ENCODE peak calls at places on chromosomes 16 and 17, in ten cellular contexts. One of them, this sample, is unnamed.

GRCh38 chr17:40714473-40714872 is 10.9 kb upstream of the KRT24 start:
- DNase-seq in neural progenitor cell: peak
- DNase-seq in tibial artery: no peak
- DNase-seq in HCT116: no peak
- DNase-seq in fibroblast of lung: no peak
- DNase-seq in thoracic aorta: no peak
- DNase-seq in AG09309: no peak
- DNase-seq in fibroblast of mammary gland: no peak
- DNase-seq in endothelial cell of umbilical vein: no peak
- DNase-seq in left ventricle myocardium inferior: no peak
- DNase-seq in this sample: no peak

GRCh38 chr17:40996829-40997228 is 2.9 kb upstream of the KRTAP3-3 start:
- DNase-seq in neural progenitor cell: no peak
- DNase-seq in tibial artery: no peak
- DNase-seq in HCT116: no peak
- DNase-seq in fibroblast of lung: no peak
- DNase-seq in thoracic aorta: no peak
- DNase-seq in AG09309: no peak
- DNase-seq in fibroblast of mammary gland: no peak
- DNase-seq in endothelial cell of umbilical vein: no peak
- DNase-seq in left ventricle myocardium inferior: no peak
- DNase-seq in this sample: no peak

GRCh38 chr16:899678-900060 is 71.1 kb downstream of the LMF1 start:
- DNase-seq in neural progenitor cell: no peak
- DNase-seq in tibial artery: no peak
- DNase-seq in HCT116: no peak
- DNase-seq in fibroblast of lung: no peak
- DNase-seq in thoracic aorta: no peak
- DNase-seq in AG09309: no peak
- DNase-seq in fibroblast of mammary gland: no peak
- DNase-seq in endothelial cell of umbilical vein: no peak
- DNase-seq in left ventricle myocardium inferior: no peak
- DNase-seq in this sample: no peak

GRCh38 chr17:75394332-75394918 is 11.1 kb downstream of the GRB2 start:
- DNase-seq in neural progenitor cell: no peak
- DNase-seq in tibial artery: no peak
- DNase-seq in HCT116: no peak
- DNase-seq in fibroblast of lung: no peak
- DNase-seq in thoracic aorta: no peak
- DNase-seq in AG09309: no peak
- DNase-seq in fibroblast of mammary gland: no peak
- DNase-seq in endothelial cell of umbilical vein: no peak
- DNase-seq in left ventricle myocardium inferior: no peak
- DNase-seq in this sample: no peak

GRCh38 chr16:17101646-17102045 is 369.1 kb downstream of the XYLT1 start:
- DNase-seq in neural progenitor cell: peak
- DNase-seq in tibial artery: no peak
- DNase-seq in HCT116: peak
- DNase-seq in fibroblast of lung: no peak
- DNase-seq in thoracic aorta: no peak
- DNase-seq in AG09309: no peak
- DNase-seq in fibroblast of mammary gland: peak
- DNase-seq in endothelial cell of umbilical vein: no peak
- DNase-seq in left ventricle myocardium inferior: no peak
- DNase-seq in this sample: peak

GRCh38 chr16:56107944-56108583 is 83.2 kb upstream of the GNAO1 start:
- DNase-seq in neural progenitor cell: no peak
- DNase-seq in tibial artery: no peak
- DNase-seq in HCT116: no peak
- DNase-seq in fibroblast of lung: no peak
- DNase-seq in thoracic aorta: no peak
- DNase-seq in AG09309: no peak
- DNase-seq in fibroblast of mammary gland: no peak
- DNase-seq in endothelial cell of umbilical vein: no peak
- DNase-seq in left ventricle myocardium inferior: no peak
- DNase-seq in this sample: no peak

GRCh38 chr17:76805319-76805718 is 62.9 kb upstream of the MGAT5B start:
- DNase-seq in neural progenitor cell: no peak
- DNase-seq in tibial artery: no peak
- DNase-seq in HCT116: no peak
- DNase-seq in fibroblast of lung: peak
- DNase-seq in thoracic aorta: no peak
- DNase-seq in AG09309: peak
- DNase-seq in fibroblast of mammary gland: peak
- DNase-seq in endothelial cell of umbilical vein: no peak
- DNase-seq in left ventricle myocardium inferior: no peak
- DNase-seq in this sample: peak

GRCh38 chr16:88569614-88569984 is 604 bp upstream of the ZC3H18 start:
- DNase-seq in neural progenitor cell: peak
- DNase-seq in tibial artery: no peak
- DNase-seq in HCT116: no peak
- DNase-seq in fibroblast of lung: no peak
- DNase-seq in thoracic aorta: no peak
- DNase-seq in AG09309: no peak
- DNase-seq in fibroblast of mammary gland: peak
- DNase-seq in endothelial cell of umbilical vein: no peak
- DNase-seq in left ventricle myocardium inferior: peak
- DNase-seq in this sample: peak

GRCh38 chr17:61245706-61246135 is 153.9 kb upstream of the TBX2 start:
- DNase-seq in neural progenitor cell: no peak
- DNase-seq in tibial artery: no peak
- DNase-seq in HCT116: no peak
- DNase-seq in fibroblast of lung: no peak
- DNase-seq in thoracic aorta: no peak
- DNase-seq in AG09309: no peak
- DNase-seq in fibroblast of mammary gland: no peak
- DNase-seq in endothelial cell of umbilical vein: no peak
- DNase-seq in left ventricle myocardium inferior: no peak
- DNase-seq in this sample: no peak

GRCh38 chr16:77669057-77669456 is 53.3 kb upstream of the NUDT7 start:
- DNase-seq in neural progenitor cell: no peak
- DNase-seq in tibial artery: no peak
- DNase-seq in HCT116: no peak
- DNase-seq in fibroblast of lung: no peak
- DNase-seq in thoracic aorta: no peak
- DNase-seq in AG09309: no peak
- DNase-seq in fibroblast of mammary gland: no peak
- DNase-seq in endothelial cell of umbilical vein: no peak
- DNase-seq in left ventricle myocardium inferior: no peak
- DNase-seq in this sample: no peak

GRCh38 chr17:7825206-7825980 is 8.6 kb upstream of the KDM6B start:
- DNase-seq in neural progenitor cell: peak
- DNase-seq in tibial artery: no peak
- DNase-seq in HCT116: no peak
- DNase-seq in fibroblast of lung: no peak
- DNase-seq in thoracic aorta: no peak
- DNase-seq in AG09309: no peak
- DNase-seq in fibroblast of mammary gland: no peak
- DNase-seq in endothelial cell of umbilical vein: no peak
- DNase-seq in left ventricle myocardium inferior: no peak
- DNase-seq in this sample: peak

DNA sequence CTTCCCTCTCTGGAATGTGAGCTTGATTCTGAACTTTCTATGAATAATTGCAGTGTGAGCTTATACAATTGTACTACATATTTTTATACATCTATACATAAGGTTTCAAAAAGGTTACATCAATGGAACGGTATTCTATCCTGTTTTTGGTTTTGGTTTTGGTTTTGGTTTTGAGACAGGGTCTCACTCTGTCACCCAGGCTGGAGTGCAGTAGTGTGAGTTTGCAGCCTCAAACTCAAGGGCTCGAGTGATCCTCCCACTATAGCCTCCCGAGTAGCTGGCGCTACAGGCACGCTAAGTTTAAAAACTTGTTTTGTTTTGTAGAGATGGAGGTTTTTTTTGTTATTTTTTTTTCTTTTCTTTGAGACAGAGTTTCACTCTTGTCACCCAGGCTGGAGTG is 1.1 kb downstream of the CTRB1 start:
- DNase-seq in neural progenitor cell: no peak
- DNase-seq in tibial artery: no peak
- DNase-seq in HCT116: no peak
- DNase-seq in fibroblast of lung: no peak
- DNase-seq in thoracic aorta: no peak
- DNase-seq in AG09309: no peak
- DNase-seq in fibroblast of mammary gland: no peak
- DNase-seq in endothelial cell of umbilical vein: no peak
- DNase-seq in left ventricle myocardium inferior: no peak
- DNase-seq in this sample: no peak
- TF ChIP-seq CTCF in neural progenitor cell: no peak
- TF ChIP-seq CTCF in tibial artery: no peak
- TF ChIP-seq CTCF in HCT116: no peak
- TF ChIP-seq CTCF in fibroblast of lung: no peak
- TF ChIP-seq CTCF in thoracic aorta: no peak
- TF ChIP-seq CTCF in AG09309: no peak
- TF ChIP-seq CTCF in fibroblast of mammary gland: no peak
- TF ChIP-seq CTCF in endothelial cell of umbilical vein: no peak
- TF ChIP-seq CTCF in left ventricle myocardium inferior: no peak
- TF ChIP-seq CTCF in this sample: no peak

GRCh38 chr16:87492241-87492635 is 586 bp downstream of the ZCCHC14 start:
- DNase-seq in neural progenitor cell: no peak
- DNase-seq in tibial artery: no peak
- DNase-seq in HCT116: no peak
- DNase-seq in fibroblast of lung: no peak
- DNase-seq in thoracic aorta: no peak
- DNase-seq in AG09309: no peak
- DNase-seq in fibroblast of mammary gland: no peak
- DNase-seq in endothelial cell of umbilical vein: no peak
- DNase-seq in left ventricle myocardium inferior: no peak
- DNase-seq in this sample: no peak
- H3K4me3 ChIP-seq in neural progenitor cell: peak
- H3K4me3 ChIP-seq in tibial artery: peak
- H3K4me3 ChIP-seq in HCT116: peak
- H3K4me3 ChIP-seq in fibroblast of lung: no peak
- H3K4me3 ChIP-seq in thoracic aorta: peak
- H3K4me3 ChIP-seq in AG09309: peak
- H3K4me3 ChIP-seq in fibroblast of mammary gland: peak
- H3K4me3 ChIP-seq in endothelial cell of umbilical vein: no peak
- H3K4me3 ChIP-seq in left ventricle myocardium inferior: peak
- H3K4me3 ChIP-seq in this sample: peak

GRCh38 chr17:43873091-43873490 is 26.1 kb downstream of the CD300LG start:
- DNase-seq in neural progenitor cell: no peak
- DNase-seq in tibial artery: no peak
- DNase-seq in HCT116: no peak
- DNase-seq in fibroblast of lung: no peak
- DNase-seq in thoracic aorta: no peak
- DNase-seq in AG09309: no peak
- DNase-seq in fibroblast of mammary gland: no peak
- DNase-seq in endothelial cell of umbilical vein: no peak
- DNase-seq in left ventricle myocardium inferior: no peak
- DNase-seq in this sample: no peak
- TF ChIP-seq CTCF in neural progenitor cell: peak
- TF ChIP-seq CTCF in tibial artery: no peak
- TF ChIP-seq CTCF in HCT116: no peak
- TF ChIP-seq CTCF in fibroblast of lung: no peak
- TF ChIP-seq CTCF in thoracic aorta: no peak
- TF ChIP-seq CTCF in AG09309: no peak
- TF ChIP-seq CTCF in fibroblast of mammary gland: no peak
- TF ChIP-seq CTCF in endothelial cell of umbilical vein: no peak
- TF ChIP-seq CTCF in left ventricle myocardium inferior: no peak
- TF ChIP-seq CTCF in this sample: no peak

DNA sequence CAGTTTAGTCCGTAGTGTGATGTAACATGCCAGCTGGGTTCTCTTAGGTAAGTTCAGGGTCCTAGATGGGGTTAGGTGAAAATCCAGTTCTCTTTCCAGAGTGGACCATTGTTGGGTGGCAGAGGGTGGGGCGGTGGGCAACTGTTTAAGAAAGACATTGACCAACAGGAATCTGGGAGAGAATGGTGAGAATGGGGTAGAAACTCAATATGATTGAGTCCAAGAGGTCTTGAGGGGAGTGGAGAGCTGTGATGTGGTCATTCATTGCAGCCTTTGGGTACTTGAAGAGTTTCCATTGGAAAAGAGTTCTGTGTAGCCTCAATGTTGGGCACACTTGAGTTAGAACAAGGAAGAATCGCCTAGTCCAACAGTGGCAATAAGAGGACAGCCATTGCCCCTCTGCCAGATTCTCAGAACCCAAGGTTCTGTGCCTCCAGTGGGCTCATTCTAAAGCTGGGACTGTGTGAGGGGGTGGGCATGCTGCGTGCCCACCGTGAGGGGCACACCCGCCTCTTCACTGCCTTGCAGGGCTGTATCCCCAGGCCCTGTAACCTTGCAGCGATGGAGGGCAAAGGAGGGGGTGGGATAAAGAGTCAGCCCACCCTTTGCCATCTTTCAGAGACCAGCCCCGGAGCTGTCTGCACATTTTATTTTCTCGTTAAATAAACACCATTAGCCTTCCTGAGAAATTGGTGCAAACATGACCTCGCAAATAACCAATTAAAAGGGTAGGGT is 208.1 kb downstream of the CCDC182 start:
- DNase-seq in neural progenitor cell: no peak
- DNase-seq in tibial artery: no peak
- DNase-seq in HCT116: no peak
- DNase-seq in fibroblast of lung: no peak
- DNase-seq in thoracic aorta: no peak
- DNase-seq in AG09309: no peak
- DNase-seq in fibroblast of mammary gland: no peak
- DNase-seq in endothelial cell of umbilical vein: no peak
- DNase-seq in left ventricle myocardium inferior: no peak
- DNase-seq in this sample: no peak
- H3K4me3 ChIP-seq in neural progenitor cell: no peak
- H3K4me3 ChIP-seq in tibial artery: no peak
- H3K4me3 ChIP-seq in HCT116: no peak
- H3K4me3 ChIP-seq in fibroblast of lung: no peak
- H3K4me3 ChIP-seq in thoracic aorta: no peak
- H3K4me3 ChIP-seq in AG09309: no peak
- H3K4me3 ChIP-seq in fibroblast of mammary gland: no peak
- H3K4me3 ChIP-seq in endothelial cell of umbilical vein: no peak
- H3K4me3 ChIP-seq in left ventricle myocardium inferior: no peak
- H3K4me3 ChIP-seq in this sample: no peak

DNA sequence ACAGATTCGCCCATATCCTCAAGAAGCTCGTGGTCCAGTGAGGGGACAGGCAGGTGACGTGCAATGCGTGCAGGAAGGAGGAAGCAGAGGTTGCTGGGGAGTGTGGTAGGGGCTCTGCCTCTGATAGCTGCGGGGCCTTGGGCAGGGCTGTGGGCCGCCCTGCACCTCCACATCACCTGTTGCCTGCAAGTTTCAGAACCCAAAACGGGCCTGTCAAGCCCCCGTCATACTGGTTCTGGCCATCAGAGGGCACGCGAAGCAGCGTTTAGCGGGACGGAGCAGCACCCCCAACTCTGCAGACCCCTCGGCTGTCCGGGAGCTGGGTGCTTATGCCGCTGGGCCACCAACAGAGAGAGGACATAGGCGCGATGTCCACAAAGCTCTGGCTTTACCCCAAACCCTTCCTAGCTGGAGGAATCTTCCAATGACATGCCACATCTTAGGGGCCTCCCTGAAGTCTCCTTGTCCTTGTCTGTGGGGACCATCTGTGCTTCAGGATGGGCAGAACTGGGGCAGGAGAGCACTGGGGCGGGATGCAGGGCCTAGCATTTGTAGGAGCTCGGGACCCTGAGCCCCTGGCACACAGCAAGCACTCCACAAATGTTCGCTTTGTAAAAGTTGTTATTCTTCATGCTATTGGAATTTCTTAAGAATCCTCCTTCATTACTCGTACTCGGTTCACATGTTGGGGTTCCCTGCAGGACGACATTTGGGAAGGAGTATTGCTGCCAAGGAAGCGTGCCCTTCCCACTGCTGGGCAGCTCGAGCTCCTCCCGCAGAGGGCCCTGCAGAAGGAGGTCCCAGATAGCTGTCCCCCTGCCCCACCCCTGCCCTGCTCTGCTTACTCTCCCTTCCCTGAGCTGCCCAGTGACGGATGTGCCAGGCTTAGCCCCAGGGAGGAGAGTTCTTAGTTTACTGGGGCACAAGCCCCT is 64.3 kb downstream of the CNGB1 start:
- DNase-seq in neural progenitor cell: peak
- DNase-seq in tibial artery: no peak
- DNase-seq in HCT116: no peak
- DNase-seq in fibroblast of lung: no peak
- DNase-seq in thoracic aorta: no peak
- DNase-seq in AG09309: no peak
- DNase-seq in fibroblast of mammary gland: no peak
- DNase-seq in endothelial cell of umbilical vein: peak
- DNase-seq in left ventricle myocardium inferior: no peak
- DNase-seq in this sample: no peak
- TF ChIP-seq CTCF in neural progenitor cell: peak
- TF ChIP-seq CTCF in tibial artery: peak
- TF ChIP-seq CTCF in HCT116: no peak
- TF ChIP-seq CTCF in fibroblast of lung: peak
- TF ChIP-seq CTCF in thoracic aorta: peak
- TF ChIP-seq CTCF in AG09309: peak
- TF ChIP-seq CTCF in fibroblast of mammary gland: peak
- TF ChIP-seq CTCF in endothelial cell of umbilical vein: peak
- TF ChIP-seq CTCF in left ventricle myocardium inferior: peak
- TF ChIP-seq CTCF in this sample: peak

This sample was measured in cardiac fibroblast.